ENCODE peak calls at places on chromosomes 7 and 10, in eight cellular contexts. I is glutamatergic neuron; U is Calu3; O is amniotic epithelial cell; R is heart left ventricle; B is AG08396; D is stimulated activated naive B cell treated with anti-CD40 and anti-IgM and Interleukin-4, amounts not matched to agents 10 μg/mL and 1 μg/mL and 100 μg/mL, for 72 hours; N is stimulated activated CD4-positive, alpha-beta T cell treated with anti-CD3 and anti-CD28 coated beads, TNF-alpha, amount 100 ng/mL, for 1 hour. Z is an unnamed sample.

GRCh38 chr10:71999360-72000072 is 35.3 kb downstream of the CHST3 start:
- DNase-seq in I (no peak), B (peak), R (peak), D (no peak), O (peak), N (no peak), U (no peak), Z (no peak)

GRCh38 chr7:116180302-116180701 is 30.0 kb upstream of the TES start:
- DNase-seq in O (peak), B (peak), N (no peak), D (no peak), R (no peak), I (no peak), U (peak), Z (no peak)

GRCh38 chr10:91689731-91690168 is 56.9 kb upstream of the PPP1R3C start:
- DNase-seq in U (no peak), B (peak), R (peak), O (no peak), N (no peak), D (no peak), I (no peak), Z (peak)

GRCh38 chr7:25549315-25549933 is 321.1 kb upstream of the NPVF start:
- DNase-seq in O (no peak), D (no peak), R (no peak), N (no peak), B (no peak), I (no peak), U (no peak), Z (no peak)

GRCh38 chr10:86244296-86244695 is 122.3 kb downstream of the GRID1 start:
- DNase-seq in I (no peak), O (no peak), R (no peak), D (no peak), B (no peak), N (no peak), U (no peak), Z (no peak)

GRCh38 chr10:70656489-70656888 is 15.8 kb upstream of the ADAMTS14 start:
- DNase-seq in D (peak), O (peak), U (no peak), R (peak), N (no peak), I (no peak), B (peak), Z (peak)

GRCh38 chr7:7969306-7970112 is 913 bp downstream of the GLCCI1 start:
- DNase-seq in B (peak), R (peak), N (peak), I (peak), U (peak), O (peak), D (peak), Z (no peak)

GRCh38 chr10:47282657-47283018 is 17.4 kb upstream of the GDF10 start:
- DNase-seq in N (no peak), U (no peak), I (no peak), B (no peak), D (no peak), R (no peak), O (no peak), Z (no peak)

GRCh38 chr10:67837519-67838314 is at the start of gene DNAJC12:
- DNase-seq in I (no peak), U (no peak), D (no peak), O (peak), B (peak), N (no peak), R (no peak), Z (no peak)

GRCh38 chr7:44313621-44314031 is 11.8 kb downstream of the CAMK2B start:
- DNase-seq in U (no peak), D (no peak), B (peak), O (no peak), I (no peak), N (no peak), R (no peak), Z (no peak)

GRCh38 chr7:24722386-24723177 is 34.7 kb downstream of the GSDME start:
- DNase-seq in U (peak), R (no peak), D (no peak), N (no peak), O (peak), I (no peak), B (no peak), Z (no peak)

GRCh38 chr10:86964061-86964846 is 4.0 kb upstream of the ADIRF start:
- DNase-seq in I (peak), O (no peak), R (no peak), B (peak), N (no peak), U (no peak), D (no peak), Z (no peak)

GRCh38 chr7:141409911-141410329 is 141.3 kb upstream of the AGK start:
- DNase-seq in D (no peak), R (no peak), N (no peak), B (no peak), O (no peak), I (no peak), U (no peak), Z (no peak)

GRCh38 chr10:114068054-114068707 is 24.5 kb downstream of the ADRB1 start:
- DNase-seq in N (no peak), U (no peak), I (no peak), D (no peak), R (no peak), B (no peak), O (no peak), Z (peak)

GRCh38 chr10:97508342-97508741 is 9.6 kb downstream of the UBTD1 start:
- DNase-seq in D (no peak), U (no peak), B (peak), O (peak), I (no peak), N (no peak), R (no peak), Z (no peak)

GRCh38 chr10:48509974-48510692 is 94.7 kb downstream of the ARHGAP22 start:
- DNase-seq in D (no peak), I (no peak), U (peak), O (no peak), R (no peak), N (no peak), B (no peak), Z (no peak)

GRCh38 chr10:98886686-98887085 is 349.0 kb downstream of the HPSE2 start:
- DNase-seq in D (no peak), R (no peak), B (no peak), U (no peak), N (no peak), O (peak), I (no peak), Z (no peak)

GRCh38 chr7:114312649-114313048 is 102.0 kb upstream of the FOXP2 start:
- DNase-seq in B (no peak), R (no peak), U (no peak), I (no peak), O (no peak), D (no peak), N (no peak), Z (no peak)

GRCh38 chr10:110002801-110003523 is 4.8 kb upstream of the ADD3 start:
- DNase-seq in B (no peak), N (no peak), R (no peak), O (no peak), I (no peak), U (no peak), D (no peak), Z (no peak)

Z was measured in keratinocyte.